ENCODE peak calls at places on chromosome 11, in nine cellular contexts. E is CD8-positive, alpha-beta memory T cell; Y is PC-3; I is RWPE2; F is heart right ventricle; B is epithelial cell of esophagus; V is bronchial epithelial cell; K is H7; U is astrocyte of the spinal cord. N is an unnamed sample.

GRCh38 chr11:128334311-128335044 is 252.9 kb downstream of the ETS1 start:
- DNase-seq in E (no peak), Y (peak; percentile 96), I (no peak), F (peak; percentile 85), B (no peak), V (no peak), K (no peak), U (peak; percentile 35), N (no peak)

GRCh38 chr11:117877120-117877784 is 794 bp upstream of the FXYD6 start:
- DNase-seq in E (no peak), Y (no peak), I (no peak), F (peak; percentile 73), B (no peak), V (no peak), K (peak; percentile 63), U (no peak), N (peak; percentile 68)

GRCh38 chr11:75562048-75562835 is at the start of gene SERPINH1:
- DNase-seq in E (peak; percentile 52), Y (peak; percentile 88), I (peak; percentile 88), F (peak; percentile 95), B (peak; percentile 82), V (peak; percentile 76), K (peak; percentile 90), U (peak; percentile 87), N (peak; percentile 94)

GRCh38 chr11:124898711-124899110 is 1.0 kb upstream of the ROBO4 start:
- DNase-seq in E (no peak), Y (peak; percentile 86), I (no peak), F (peak; percentile 73), B (no peak), V (no peak), K (peak; percentile 55), U (no peak), N (peak; percentile 65)

GRCh38 chr11:111944139-111944538 is 7.0 kb downstream of the DIXDC1 start:
- DNase-seq in E (no peak), Y (peak; percentile 37), I (no peak), F (no peak), B (peak; percentile 79), V (peak; percentile 73), K (no peak), U (peak; percentile 91), N (peak; percentile 63)

GRCh38 chr11:130208241-130209127 is 48.9 kb downstream of the ST14 start:
- DNase-seq in E (no peak), Y (no peak), I (no peak), F (no peak), B (no peak), V (no peak), K (peak; percentile 41), U (no peak), N (peak; percentile 42)

GRCh38 chr11:34238533-34238932 is 119.3 kb downstream of the ABTB2 start:
- DNase-seq in E (no peak), Y (no peak), I (no peak), F (no peak), B (peak; percentile 98), V (peak; percentile 96), K (no peak), U (no peak), N (peak; percentile 32)

GRCh38 chr11:119758291-119758690 is 29.3 kb upstream of the NECTIN1 start:
- DNase-seq in E (no peak), Y (no peak), I (no peak), F (no peak), B (peak; percentile 37), V (peak; percentile 37), K (no peak), U (peak; percentile 10), N (no peak)

GRCh38 chr11:121890377-121890776 is 225.6 kb downstream of the BLID start:
- DNase-seq in E (no peak), Y (peak; percentile 88), I (no peak), F (no peak), B (peak; percentile 23), V (no peak), K (no peak), U (peak; percentile 89), N (no peak)

GRCh38 chr11:64850979-64851567 is 6.6 kb upstream of the CDC42BPG start:
- DNase-seq in E (peak; percentile 65), Y (no peak), I (no peak), F (no peak), B (peak; percentile 35), V (no peak), K (peak; percentile 90), U (no peak), N (peak; percentile 80)

GRCh38 chr11:102323542-102324261 is 6.4 kb downstream of the BIRC3 start:
- DNase-seq in E (no peak), Y (peak; percentile 71), I (no peak), F (no peak), B (peak; percentile 57), V (peak; percentile 57), K (no peak), U (peak; percentile 67), N (no peak)

GRCh38 chr11:120546312-120547205 is 35.0 kb downstream of the GRIK4 start:
- DNase-seq in E (no peak), Y (peak; percentile 97), I (peak; percentile 86), F (no peak), B (peak; percentile 92), V (peak; percentile 98), K (peak; percentile 74), U (peak; percentile 94), N (peak; percentile 79)

GRCh38 chr11:24575392-24575791 is 78.5 kb downstream of the LUZP2 start:
- DNase-seq in E (no peak), Y (peak; percentile 78), I (no peak), F (no peak), B (peak; percentile 44), V (peak; percentile 90), K (no peak), U (peak; percentile 49), N (no peak)

GRCh38 chr11:97965849-97966646 is 1054.7 kb upstream of the CNTN5 start:
- DNase-seq in E (no peak), Y (peak; percentile 82), I (no peak), F (no peak), B (peak; percentile 91), V (peak; percentile 96), K (no peak), U (peak; percentile 93), N (no peak)

GRCh38 chr11:66951135-66951534 is 7.0 kb downstream of the PC start:
- DNase-seq in E (no peak), Y (no peak), I (no peak), F (no peak), B (no peak), V (no peak), K (peak; percentile 77), U (no peak), N (peak; percentile 78)

GRCh38 chr11:67545280-67545679 is 22.0 kb upstream of the CABP2 start:
- DNase-seq in E (no peak), Y (no peak), I (no peak), F (peak; percentile 68), B (no peak), V (no peak), K (peak; percentile 85), U (no peak), N (peak; percentile 74)

GRCh38 chr11:2298795-2299747 is 2.6 kb downstream of the C11orf21 start:
- DNase-seq in E (no peak), Y (peak; percentile 70), I (no peak), F (no peak), B (peak; percentile 72), V (peak; percentile 44), K (peak; percentile 93), U (no peak), N (peak; percentile 86)

GRCh38 chr11:68825603-68826002 is 16.1 kb downstream of the CPT1A start:
- DNase-seq in E (peak; percentile 23), Y (peak; percentile 75), I (no peak), F (no peak), B (peak; percentile 39), V (peak; percentile 38), K (peak; percentile 73), U (no peak), N (peak; percentile 86)

GRCh38 chr11:19263333-19263732 is 22.6 kb upstream of the E2F8 start:
- DNase-seq in E (no peak), Y (no peak), I (no peak), F (no peak), B (no peak), V (no peak), K (no peak), U (no peak), N (no peak)

GRCh38 chr11:19253817-19254216 is 13.1 kb upstream of the E2F8 start:
- DNase-seq in E (no peak), Y (no peak), I (no peak), F (no peak), B (no peak), V (no peak), K (no peak), U (no peak), N (no peak)

GRCh38 chr11:19258651-19259230 is 18.0 kb upstream of the E2F8 start:
- DNase-seq in E (no peak), Y (no peak), I (no peak), F (no peak), B (no peak), V (no peak), K (no peak), U (no peak), N (no peak)

GRCh38 chr11:19259487-19260345 is 19.0 kb upstream of the E2F8 start:
- DNase-seq in E (peak; percentile 48), Y (peak; percentile 76), I (no peak), F (peak; percentile 57), B (peak; percentile 70), V (peak; percentile 57), K (peak; percentile 65), U (peak; percentile 59), N (peak; percentile 88)
- H3K4me3 ChIP-seq in E (no peak overlapping the region), Y (peak overlapping the region; percentile 58), I (no peak overlapping the region), F (no peak overlapping the region), B (no peak overlapping the region), V (no peak overlapping the region), K (no peak overlapping the region), U (no peak overlapping the region), N (no peak overlapping the region)

GRCh38 chr11:93526058-93526633 is 17.0 kb downstream of the SMCO4 start:
- DNase-seq in E (no peak), Y (no peak), I (no peak), F (no peak), B (no peak), V (no peak), K (no peak), U (no peak), N (no peak)
- H3K4me3 ChIP-seq in E (no peak overlapping the region), Y (no peak overlapping the region), I (no peak overlapping the region), F (no peak overlapping the region), B (no peak overlapping the region), V (no peak overlapping the region), K (no peak overlapping the region), U (no peak overlapping the region), N (no peak overlapping the region)

DNA sequence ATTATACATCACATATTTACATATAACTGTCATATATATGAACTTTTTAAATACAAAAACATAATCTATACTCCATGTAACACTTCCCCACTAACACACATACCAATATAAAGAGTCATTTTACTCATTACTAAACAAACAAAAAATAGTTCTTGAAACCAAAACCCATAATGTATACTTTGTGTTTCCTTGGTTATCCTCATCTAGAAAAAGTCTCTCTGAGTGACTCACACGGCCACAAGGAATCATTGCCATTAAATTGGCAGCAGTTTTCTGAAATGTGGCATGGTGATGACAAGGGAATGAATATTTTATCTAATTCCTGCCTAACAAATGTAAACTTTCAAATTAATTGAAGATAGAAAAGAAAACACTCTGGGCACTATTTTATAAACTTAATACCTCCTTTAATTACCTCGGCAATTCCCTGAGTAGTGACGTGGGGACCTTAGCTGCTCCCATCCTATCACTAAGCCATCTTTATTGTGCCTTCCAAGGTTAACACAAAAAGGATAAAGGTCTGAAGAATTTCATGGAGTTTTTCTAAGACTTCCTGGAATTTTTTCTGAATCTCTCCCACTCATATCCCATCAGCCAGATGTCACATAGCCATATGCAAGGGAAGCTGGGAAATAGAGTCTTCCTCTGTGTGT is 857.1 kb upstream of the TENM4 start:
- DNase-seq in E (no peak), Y (peak; percentile 86), I (no peak), F (no peak), B (peak; percentile 64), V (peak; percentile 92), K (no peak), U (peak; percentile 87), N (no peak)
- H3K4me3 ChIP-seq in E (no peak overlapping the region), Y (peak overlapping the region; percentile 6), I (no peak overlapping the region), F (no peak overlapping the region), B (no peak overlapping the region), V (no peak overlapping the region), K (no peak overlapping the region), U (no peak overlapping the region), N (no peak overlapping the region)

GRCh38 chr11:91527380-91528030 is 697.1 kb upstream of the FAT3 start:
- DNase-seq in E (no peak), Y (no peak), I (no peak), F (no peak), B (no peak), V (no peak), K (no peak), U (no peak), N (peak; percentile 65)
- H3K4me3 ChIP-seq in E (no peak overlapping the region), Y (no peak overlapping the region), I (no peak overlapping the region), F (no peak overlapping the region), B (no peak overlapping the region), V (no peak overlapping the region), K (no peak overlapping the region), U (no peak overlapping the region), N (no peak overlapping the region)

N was measured in endodermal cell.